ENCODE peak calls at places on chromosomes 4 and X, in four cellular contexts. F, V, I and T are unnamed samples.

GRCh38 chrX:10589098-10589497 is 31.3 kb downstream of the MID1 start:
- DNase-seq in I (no peak), F (no peak), V (no peak), T (no peak)

GRCh38 chr4:4426511-4427477 is 39.9 kb downstream of the NSG1 start:
- DNase-seq in F (no peak), V (no peak), I (no peak), T (no peak)

GRCh38 chr4:107349732-107350131 is 313.6 kb upstream of the DKK2 start:
- DNase-seq in V (no peak), I (no peak), F (no peak), T (no peak)

GRCh38 chr4:28248269-28248668 is 1387.6 kb downstream of the STIM2 start:
- DNase-seq in V (no peak), F (no peak), I (no peak), T (no peak)

GRCh38 chr4:81166431-81166830 is 48.6 kb downstream of the PRKG2 start:
- DNase-seq in V (no peak), F (no peak), I (no peak), T (no peak)

GRCh38 chrX:108245462-108245861 is 153.9 kb downstream of the ATG4A start:
- DNase-seq in F (no peak), I (no peak), V (no peak), T (no peak)

GRCh38 chr4:86302242-86302641 is 57.6 kb downstream of the MAPK10 start:
- DNase-seq in V (peak; percentile 89), F (no peak), I (no peak), T (peak; percentile 1)

GRCh38 chr4:184275766-184276165 is 58.1 kb upstream of the ENPP6 start:
- DNase-seq in I (no peak), F (no peak), V (no peak), T (peak; percentile 33)

GRCh38 chrX:118189628-118190027 is 73.0 kb upstream of the KLHL13 start:
- DNase-seq in I (no peak), F (no peak), V (no peak), T (no peak)

GRCh38 chrX:118383120-118383519 is 37.2 kb downstream of the WDR44 start:
- DNase-seq in I (no peak), F (no peak), V (no peak), T (no peak)

GRCh38 chrX:634306-634958 is 3.8 kb downstream of the SHOX start:
- DNase-seq in I (no peak), V (no peak), F (no peak), T (no peak)

GRCh38 chr4:172648471-172648870 is 520.1 kb upstream of the GALNT7 start:
- DNase-seq in F (no peak), I (no peak), V (no peak), T (peak; percentile 26)

GRCh38 chr4:78629991-78630541 is 78.5 kb downstream of the ANXA3 start:
- DNase-seq in V (no peak), I (no peak), F (no peak), T (no peak)

GRCh38 chr4:38538517-38538916 is 125.5 kb upstream of the KLF3 start:
- DNase-seq in I (no peak), F (no peak), V (no peak), T (no peak)

GRCh38 chr4:72631296-72631695 is 62.3 kb upstream of the ADAMTS3 start:
- DNase-seq in I (no peak), F (peak; percentile 91), V (peak; percentile 53), T (peak; percentile 49)

GRCh38 chr4:89365375-89366170 is 58.0 kb upstream of the GPRIN3 start:
- DNase-seq in V (no peak), I (no peak), F (peak; percentile 2), T (no peak)

GRCh38 chrX:53606456-53606855 is 80.1 kb downstream of the HUWE1 start:
- DNase-seq in V (no peak), F (no peak), I (no peak), T (no peak)

GRCh38 chrX:40581333-40581910 is 652 bp downstream of the ATP6AP2 start:
- DNase-seq in V (no peak), I (peak; percentile 12), F (peak; percentile 9), T (peak; percentile 8)

GRCh38 chr4:5365071-5366008 is 314.1 kb downstream of the STK32B start:
- DNase-seq in V (no peak), F (peak; percentile 79), I (no peak), T (peak; percentile 97)

GRCh38 chr4:161581262-161581661 is 582.5 kb downstream of the FSTL5 start:
- DNase-seq in I (no peak), F (no peak), V (no peak), T (no peak)

GRCh38 chr4:166308589-166308988 is 435.6 kb downstream of the TLL1 start:
- DNase-seq in F (peak; percentile 29), V (no peak), I (no peak), T (no peak)

GRCh38 chrX:53481093-53481492 is 46.9 kb upstream of the HSD17B10 start:
- DNase-seq in V (no peak), F (no peak), I (no peak), T (no peak)

GRCh38 chr4:168688584-168688983 is 191.7 kb downstream of the PALLD start:
- DNase-seq in V (no peak), I (no peak), F (no peak), T (no peak)

GRCh38 chr4:48008021-48008596 is 8.4 kb downstream of the CNGA1 start:
- DNase-seq in V (no peak), F (no peak), I (no peak), T (no peak)

GRCh38 chr4:8045909-8046308 is 106.2 kb upstream of the AFAP1 start:
- DNase-seq in V (no peak), F (no peak), I (no peak), T (no peak)

GRCh38 chr4:74038161-74039064 is at the start of gene CXCL3:
- DNase-seq in V (peak; percentile 34), I (no peak), F (peak; percentile 62), T (peak; percentile 40)
- H3K27ac ChIP-seq in V (peak within 1 kb of the TSS; percentile 56), I (no peak within 1 kb of the TSS), F (peak within 1 kb of the TSS; percentile 78), T (peak within 1 kb of the TSS; percentile 53)

DNA sequence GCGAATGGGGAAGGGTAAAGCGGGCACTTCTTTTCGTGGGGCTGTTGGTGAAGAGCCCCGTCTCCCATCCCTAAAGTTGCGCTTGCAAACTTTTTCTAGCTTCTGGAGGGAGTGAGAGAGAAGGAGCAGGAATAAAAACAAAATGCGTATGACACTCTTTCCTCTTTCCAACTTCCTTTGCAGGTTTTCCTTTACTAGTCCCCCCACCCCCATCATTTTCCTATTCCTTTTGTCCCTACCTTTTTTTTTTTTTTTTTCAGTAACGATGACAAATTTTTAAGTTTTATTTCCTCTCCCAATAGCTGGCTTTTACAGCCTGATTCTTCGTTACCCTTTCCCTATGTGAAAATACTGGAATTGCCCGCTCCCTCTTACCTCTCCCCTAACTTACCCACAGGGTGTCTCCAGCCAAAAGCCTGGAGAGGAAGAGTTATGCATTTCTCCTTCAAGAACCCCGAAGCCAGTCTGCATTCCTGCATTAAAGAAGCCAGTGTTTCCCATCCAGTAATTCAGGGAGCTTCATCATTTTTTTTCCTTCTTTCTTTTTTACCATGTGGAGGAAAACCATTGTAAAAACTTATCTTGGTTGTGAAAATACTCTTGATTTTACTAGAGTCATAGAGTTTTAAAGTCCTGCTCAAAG is 647 bp upstream of the ARSJ start:
- DNase-seq in F (no peak), V (no peak), I (no peak), T (peak; percentile 44)
- H3K27ac ChIP-seq in F (peak overlapping the region; percentile 94), V (peak overlapping the region; percentile 81), I (no peak overlapping the region), T (peak overlapping the region; percentile 98)

GRCh38 chr4:41121906-41122305 is 92.4 kb downstream of the APBB2 start:
- DNase-seq in F (no peak), I (no peak), V (no peak), T (no peak)
- H3K27ac ChIP-seq in F (peak overlapping the region; percentile 97), I (no peak overlapping the region), V (peak overlapping the region; percentile 79), T (no peak overlapping the region)

GRCh38 chrX:23804578-23804977 is 21.6 kb downstream of the SAT1 start:
- DNase-seq in V (no peak), F (no peak), I (no peak), T (no peak)
- H3K27ac ChIP-seq in V (peak overlapping the region; percentile 50), F (peak overlapping the region; percentile 87), I (no peak overlapping the region), T (no peak overlapping the region)

GRCh38 chr4:113837397-113837796 is 75.9 kb upstream of the CAMK2D start:
- DNase-seq in I (no peak), V (no peak), F (peak; percentile 64), T (peak; percentile 94)
- H3K27ac ChIP-seq in I (no peak overlapping the region), V (no peak overlapping the region), F (no peak overlapping the region), T (peak overlapping the region; percentile 77)